ENCODE peak calls at places on chromosomes 16 and 17, in eight cellular contexts. One of them, this sample, is unnamed.

GRCh38 chr17:40452074-40452787 is 9.0 kb downstream of the IGFBP4 start:
- DNase-seq in A673: no peak
- DNase-seq in AG09309: peak; percentile 92
- DNase-seq in upper lobe of right lung: no peak
- DNase-seq in psoas muscle: peak; percentile 70
- DNase-seq in astrocyte of the spinal cord: peak; percentile 90
- DNase-seq in IMR-90: peak; percentile 93
- DNase-seq in fibroblast of lung: peak; percentile 99
- DNase-seq in this sample: peak; percentile 49

GRCh38 chr17:48634446-48635208 is 8.5 kb upstream of the HOXB9 start:
- DNase-seq in A673: no peak
- DNase-seq in astrocyte of the spinal cord: no peak
- DNase-seq in psoas muscle: no peak
- DNase-seq in fibroblast of lung: no peak
- DNase-seq in AG09309: no peak
- DNase-seq in IMR-90: no peak
- DNase-seq in upper lobe of right lung: peak; percentile 25
- DNase-seq in this sample: no peak

GRCh38 chr17:65660947-65661346 is 99.5 kb upstream of the AXIN2 start:
- DNase-seq in fibroblast of lung: peak; percentile 57
- DNase-seq in upper lobe of right lung: no peak
- DNase-seq in psoas muscle: no peak
- DNase-seq in AG09309: no peak
- DNase-seq in IMR-90: peak; percentile 70
- DNase-seq in astrocyte of the spinal cord: peak; percentile 56
- DNase-seq in A673: peak; percentile 25
- DNase-seq in this sample: peak; percentile 5

GRCh38 chr17:28714281-28714680 is 2.6 kb upstream of the PROCA1 start:
- DNase-seq in psoas muscle: peak; percentile 50
- DNase-seq in A673: no peak
- DNase-seq in IMR-90: no peak
- DNase-seq in fibroblast of lung: no peak
- DNase-seq in AG09309: no peak
- DNase-seq in astrocyte of the spinal cord: no peak
- DNase-seq in upper lobe of right lung: no peak
- DNase-seq in this sample: no peak

GRCh38 chr17:42814633-42815399 is 9.3 kb downstream of the BECN1 start:
- DNase-seq in AG09309: peak; percentile 46
- DNase-seq in A673: peak; percentile 84
- DNase-seq in fibroblast of lung: peak; percentile 98
- DNase-seq in IMR-90: peak; percentile 81
- DNase-seq in astrocyte of the spinal cord: peak; percentile 91
- DNase-seq in psoas muscle: no peak
- DNase-seq in upper lobe of right lung: no peak
- DNase-seq in this sample: peak; percentile 73

GRCh38 chr17:491086-492014 is 138.7 kb upstream of the RPH3AL start:
- DNase-seq in psoas muscle: peak; percentile 82
- DNase-seq in astrocyte of the spinal cord: peak; percentile 63
- DNase-seq in IMR-90: peak; percentile 69
- DNase-seq in upper lobe of right lung: peak; percentile 81
- DNase-seq in A673: peak; percentile 68
- DNase-seq in fibroblast of lung: peak; percentile 64
- DNase-seq in AG09309: no peak
- DNase-seq in this sample: no peak

GRCh38 chr16:79644977-79645667 is 44.6 kb upstream of the MAF start:
- DNase-seq in astrocyte of the spinal cord: no peak
- DNase-seq in AG09309: peak; percentile 17
- DNase-seq in fibroblast of lung: peak; percentile 10
- DNase-seq in IMR-90: no peak
- DNase-seq in A673: no peak
- DNase-seq in upper lobe of right lung: no peak
- DNase-seq in psoas muscle: no peak
- DNase-seq in this sample: no peak

GRCh38 chr17:10742431-10742830 is 12.6 kb upstream of the TMEM220 start:
- DNase-seq in astrocyte of the spinal cord: no peak
- DNase-seq in upper lobe of right lung: no peak
- DNase-seq in IMR-90: no peak
- DNase-seq in fibroblast of lung: no peak
- DNase-seq in psoas muscle: no peak
- DNase-seq in AG09309: no peak
- DNase-seq in A673: no peak
- DNase-seq in this sample: no peak

GRCh38 chr16:57192720-57193486 is 6.8 kb downstream of the RSPRY1 start:
- DNase-seq in AG09309: no peak
- DNase-seq in IMR-90: peak; percentile 69
- DNase-seq in A673: no peak
- DNase-seq in upper lobe of right lung: no peak
- DNase-seq in astrocyte of the spinal cord: peak; percentile 75
- DNase-seq in fibroblast of lung: peak; percentile 80
- DNase-seq in psoas muscle: no peak
- DNase-seq in this sample: peak; percentile 34

GRCh38 chr17:29113334-29113733 is 66.9 kb downstream of the MYO18A start:
- DNase-seq in psoas muscle: peak; percentile 81
- DNase-seq in astrocyte of the spinal cord: no peak
- DNase-seq in upper lobe of right lung: no peak
- DNase-seq in A673: peak; percentile 56
- DNase-seq in AG09309: no peak
- DNase-seq in IMR-90: no peak
- DNase-seq in fibroblast of lung: no peak
- DNase-seq in this sample: no peak

GRCh38 chr17:81396722-81397313 is 1.6 kb downstream of the BAHCC1 start:
- DNase-seq in A673: peak; percentile 91
- DNase-seq in astrocyte of the spinal cord: no peak
- DNase-seq in fibroblast of lung: peak; percentile 41
- DNase-seq in upper lobe of right lung: peak; percentile 79
- DNase-seq in psoas muscle: peak; percentile 76
- DNase-seq in AG09309: no peak
- DNase-seq in IMR-90: no peak
- DNase-seq in this sample: no peak

DNA sequence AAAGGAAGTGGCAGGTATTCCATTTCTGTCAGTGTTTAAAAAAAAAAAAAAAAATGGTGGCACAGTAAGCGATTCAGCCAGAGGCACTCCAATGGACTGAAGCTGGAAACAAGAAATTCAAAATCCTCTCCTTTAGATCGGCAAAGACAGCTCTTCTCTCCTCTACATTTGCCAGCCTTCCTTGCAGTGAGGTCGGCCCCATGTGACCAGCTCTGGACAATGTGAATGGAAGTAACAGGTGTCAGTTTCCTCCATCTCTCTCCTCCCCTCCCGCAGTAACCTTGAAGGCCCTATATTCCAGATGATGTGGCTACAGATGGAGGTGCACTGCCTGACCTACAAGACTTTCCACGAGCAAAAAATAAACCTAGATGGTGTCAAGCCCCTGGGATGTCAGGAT is 15.0 kb downstream of the CUEDC1 start:
- DNase-seq in astrocyte of the spinal cord: no peak
- DNase-seq in upper lobe of right lung: no peak
- DNase-seq in IMR-90: no peak
- DNase-seq in AG09309: no peak
- DNase-seq in psoas muscle: peak; percentile 36
- DNase-seq in fibroblast of lung: no peak
- DNase-seq in A673: no peak
- DNase-seq in this sample: no peak
- H3K4me3 ChIP-seq in astrocyte of the spinal cord: no peak overlapping the region
- H3K4me3 ChIP-seq in upper lobe of right lung: no peak overlapping the region
- H3K4me3 ChIP-seq in IMR-90: no peak overlapping the region
- H3K4me3 ChIP-seq in AG09309: no peak overlapping the region
- H3K4me3 ChIP-seq in psoas muscle: no peak overlapping the region
- H3K4me3 ChIP-seq in fibroblast of lung: no peak overlapping the region
- H3K4me3 ChIP-seq in A673: no peak overlapping the region
- H3K4me3 ChIP-seq in this sample: no peak overlapping the region

GRCh38 chr16:58338205-58338604 is 43.4 kb upstream of the PRSS54 start:
- DNase-seq in upper lobe of right lung: no peak
- DNase-seq in A673: no peak
- DNase-seq in fibroblast of lung: no peak
- DNase-seq in psoas muscle: no peak
- DNase-seq in AG09309: no peak
- DNase-seq in astrocyte of the spinal cord: no peak
- DNase-seq in IMR-90: no peak
- DNase-seq in this sample: no peak

GRCh38 chr16:58337090-58337444 is 42.2 kb upstream of the PRSS54 start:
- DNase-seq in A673: no peak
- DNase-seq in astrocyte of the spinal cord: no peak
- DNase-seq in IMR-90: no peak
- DNase-seq in fibroblast of lung: no peak
- DNase-seq in psoas muscle: no peak
- DNase-seq in upper lobe of right lung: no peak
- DNase-seq in AG09309: no peak
- DNase-seq in this sample: no peak

GRCh38 chr16:58336332-58337089 is 41.7 kb upstream of the PRSS54 start:
- DNase-seq in AG09309: peak; percentile 17
- DNase-seq in astrocyte of the spinal cord: peak; percentile 70
- DNase-seq in A673: peak; percentile 83
- DNase-seq in fibroblast of lung: peak; percentile 50
- DNase-seq in psoas muscle: peak; percentile 85
- DNase-seq in upper lobe of right lung: peak; percentile 86
- DNase-seq in IMR-90: peak; percentile 61
- DNase-seq in this sample: peak; percentile 48

GRCh38 chr16:58333937-58334336 is 39.1 kb upstream of the PRSS54 start:
- DNase-seq in AG09309: no peak
- DNase-seq in A673: no peak
- DNase-seq in astrocyte of the spinal cord: no peak
- DNase-seq in IMR-90: no peak
- DNase-seq in fibroblast of lung: no peak
- DNase-seq in psoas muscle: no peak
- DNase-seq in upper lobe of right lung: no peak
- DNase-seq in this sample: no peak

DNA sequence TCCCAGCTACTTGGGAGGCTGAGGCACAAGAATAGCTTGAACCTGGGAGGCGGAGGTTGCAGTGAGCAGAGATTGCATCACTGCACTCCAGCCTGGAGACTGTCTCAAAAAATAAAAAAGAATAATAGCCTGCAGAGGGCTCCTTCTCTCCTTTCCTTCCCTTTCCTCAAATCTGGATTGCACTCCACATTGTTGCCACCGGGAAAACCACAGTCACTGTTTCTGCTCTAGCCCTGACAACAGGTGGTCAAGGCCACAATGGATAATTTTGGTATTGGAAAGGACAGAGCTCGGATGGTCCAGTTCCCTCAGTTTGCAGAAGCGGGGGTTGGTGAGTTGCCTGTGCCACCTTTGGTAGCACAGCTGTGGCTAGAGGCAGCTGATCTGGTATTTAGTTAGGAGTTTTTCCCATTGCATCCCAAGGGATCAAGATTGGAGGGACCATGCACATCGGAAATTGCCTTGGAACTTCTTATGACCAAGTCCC is 44.7 kb upstream of the PRSS54 start:
- DNase-seq in fibroblast of lung: peak; percentile 33
- DNase-seq in psoas muscle: no peak
- DNase-seq in AG09309: no peak
- DNase-seq in A673: peak; percentile 50
- DNase-seq in upper lobe of right lung: no peak
- DNase-seq in astrocyte of the spinal cord: peak; percentile 8
- DNase-seq in IMR-90: no peak
- DNase-seq in this sample: peak; percentile 15
- TF ChIP-seq CTCF in fibroblast of lung: peak; percentile 12
- TF ChIP-seq CTCF in psoas muscle: peak; percentile 21
- TF ChIP-seq CTCF in AG09309: peak; percentile 47
- TF ChIP-seq CTCF in A673: peak; percentile 39
- TF ChIP-seq CTCF in upper lobe of right lung: no peak
- TF ChIP-seq CTCF in astrocyte of the spinal cord: peak; percentile 19
- TF ChIP-seq CTCF in IMR-90: peak; percentile 23
- TF ChIP-seq CTCF in this sample: peak; percentile 53

GRCh38 chr16:730666-731509 is 4.0 kb downstream of the HAGHL start:
- DNase-seq in astrocyte of the spinal cord: no peak
- DNase-seq in psoas muscle: no peak
- DNase-seq in IMR-90: no peak
- DNase-seq in AG09309: no peak
- DNase-seq in fibroblast of lung: no peak
- DNase-seq in upper lobe of right lung: peak; percentile 65
- DNase-seq in A673: no peak
- DNase-seq in this sample: no peak

GRCh38 chr16:728890-729744 is 2.2 kb downstream of the HAGHL start:
- DNase-seq in AG09309: no peak
- DNase-seq in fibroblast of lung: no peak
- DNase-seq in A673: no peak
- DNase-seq in psoas muscle: peak; percentile 55
- DNase-seq in IMR-90: no peak
- DNase-seq in astrocyte of the spinal cord: no peak
- DNase-seq in upper lobe of right lung: peak; percentile 67
- DNase-seq in this sample: no peak

GRCh38 chr16:728131-728889 is 1.4 kb downstream of the HAGHL start:
- DNase-seq in IMR-90: peak; percentile 78
- DNase-seq in psoas muscle: peak; percentile 74
- DNase-seq in astrocyte of the spinal cord: peak; percentile 83
- DNase-seq in fibroblast of lung: peak; percentile 81
- DNase-seq in AG09309: no peak
- DNase-seq in upper lobe of right lung: peak; percentile 88
- DNase-seq in A673: peak; percentile 69
- DNase-seq in this sample: no peak

GRCh38 chr16:732332-732731 is 5.4 kb downstream of the HAGHL start:
- DNase-seq in astrocyte of the spinal cord: no peak
- DNase-seq in fibroblast of lung: no peak
- DNase-seq in AG09309: no peak
- DNase-seq in A673: no peak
- DNase-seq in upper lobe of right lung: no peak
- DNase-seq in IMR-90: no peak
- DNase-seq in psoas muscle: no peak
- DNase-seq in this sample: no peak

GRCh38 chr16:729768-730665 is 3.1 kb downstream of the HAGHL start:
- DNase-seq in fibroblast of lung: no peak
- DNase-seq in IMR-90: no peak
- DNase-seq in A673: no peak
- DNase-seq in astrocyte of the spinal cord: no peak
- DNase-seq in upper lobe of right lung: peak; percentile 65
- DNase-seq in AG09309: no peak
- DNase-seq in psoas muscle: peak; percentile 49
- DNase-seq in this sample: no peak
- H3K4me3 ChIP-seq in fibroblast of lung: no peak overlapping the region
- H3K4me3 ChIP-seq in IMR-90: no peak overlapping the region
- H3K4me3 ChIP-seq in A673: no peak overlapping the region
- H3K4me3 ChIP-seq in astrocyte of the spinal cord: no peak overlapping the region
- H3K4me3 ChIP-seq in upper lobe of right lung: no peak overlapping the region
- H3K4me3 ChIP-seq in AG09309: no peak overlapping the region
- H3K4me3 ChIP-seq in psoas muscle: no peak overlapping the region
- H3K4me3 ChIP-seq in this sample: no peak overlapping the region

GRCh38 chr16:27972500-27972899 is 91.0 kb downstream of the GSG1L start:
- DNase-seq in IMR-90: peak; percentile 30
- DNase-seq in AG09309: no peak
- DNase-seq in upper lobe of right lung: peak; percentile 21
- DNase-seq in A673: peak; percentile 57
- DNase-seq in fibroblast of lung: peak; percentile 15
- DNase-seq in psoas muscle: no peak
- DNase-seq in astrocyte of the spinal cord: peak; percentile 11
- DNase-seq in this sample: no peak

GRCh38 chr16:27976990-27977389 is 86.5 kb downstream of the GSG1L start:
- DNase-seq in upper lobe of right lung: peak; percentile 3
- DNase-seq in IMR-90: no peak
- DNase-seq in A673: no peak
- DNase-seq in astrocyte of the spinal cord: no peak
- DNase-seq in fibroblast of lung: no peak
- DNase-seq in psoas muscle: no peak
- DNase-seq in AG09309: no peak
- DNase-seq in this sample: no peak

GRCh38 chr16:27977966-27978365 is 85.5 kb downstream of the GSG1L start:
- DNase-seq in upper lobe of right lung: peak; percentile 67
- DNase-seq in fibroblast of lung: peak; percentile 65
- DNase-seq in A673: no peak
- DNase-seq in astrocyte of the spinal cord: no peak
- DNase-seq in AG09309: peak; percentile 14
- DNase-seq in IMR-90: peak; percentile 40
- DNase-seq in psoas muscle: no peak
- DNase-seq in this sample: no peak

GRCh38 chr16:27973678-27974077 is 89.8 kb downstream of the GSG1L start:
- DNase-seq in IMR-90: no peak
- DNase-seq in psoas muscle: no peak
- DNase-seq in astrocyte of the spinal cord: no peak
- DNase-seq in upper lobe of right lung: peak; percentile 36
- DNase-seq in A673: peak; percentile 24
- DNase-seq in AG09309: no peak
- DNase-seq in fibroblast of lung: no peak
- DNase-seq in this sample: no peak

GRCh38 chr16:27974896-27975540 is 88.5 kb downstream of the GSG1L start:
- DNase-seq in A673: no peak
- DNase-seq in psoas muscle: no peak
- DNase-seq in upper lobe of right lung: peak; percentile 26
- DNase-seq in fibroblast of lung: no peak
- DNase-seq in IMR-90: no peak
- DNase-seq in astrocyte of the spinal cord: no peak
- DNase-seq in AG09309: no peak
- DNase-seq in this sample: no peak
- TF ChIP-seq CTCF in A673: no peak
- TF ChIP-seq CTCF in psoas muscle: no peak
- TF ChIP-seq CTCF in upper lobe of right lung: no peak
- TF ChIP-seq CTCF in fibroblast of lung: no peak
- TF ChIP-seq CTCF in IMR-90: no peak
- TF ChIP-seq CTCF in astrocyte of the spinal cord: no peak
- TF ChIP-seq CTCF in AG09309: no peak
- TF ChIP-seq CTCF in this sample: no peak